ENCODE peak calls at places on chromosomes 7 and 10, in ten cellular contexts. P is keratinocyte, U is iPS DF 6.9, J is AG04450, G is SJCRH30, F is fibroblast of lung, C is heart right ventricle, M is lower lobe of right lung, S is tibial artery, Y is Karpas-422. D is an unnamed sample. For H3K27me3, the result is how much of the 10 kb centered on the place peaks cover.

GRCh38 chr7:117173001-117173400 is 149.9 kb downstream of the WNT2 start:
- DNase-seq in P (no peak), S (no peak), U (no peak), C (no peak), G (no peak), M (no peak), F (no peak), Y (no peak), J (no peak), D (no peak)

GRCh38 chr7:22697897-22698645 is 28.9 kb upstream of the IL6 start:
- DNase-seq in G (no peak), C (no peak), S (no peak), U (no peak), F (no peak), M (no peak), P (no peak), Y (no peak), J (no peak), D (no peak)

GRCh38 chr7:47460251-47460989 is 121.5 kb downstream of the TNS3 start:
- DNase-seq in J (no peak), G (no peak), S (peak), C (no peak), P (no peak), Y (no peak), M (no peak), F (no peak), U (no peak), D (no peak)

GRCh38 chr10:24463683-24464426 is 254.9 kb downstream of the KIAA1217 start:
- DNase-seq in J (peak), S (no peak), G (no peak), F (peak), Y (no peak), C (no peak), U (no peak), M (no peak), P (peak), D (no peak)

GRCh38 chr10:11255796-11256444 is 238.2 kb downstream of the CELF2 start:
- DNase-seq in F (no peak), J (no peak), C (peak), M (no peak), Y (peak), G (no peak), P (no peak), U (no peak), S (no peak), D (no peak)

GRCh38 chr7:24732646-24733413 is 24.4 kb downstream of the GSDME start:
- DNase-seq in M (no peak), S (peak), P (no peak), G (peak), C (no peak), Y (no peak), U (no peak), F (peak), J (peak), D (peak)

GRCh38 chr7:47307311-47307710 is 274.6 kb downstream of the TNS3 start:
- DNase-seq in P (no peak), Y (no peak), U (no peak), C (no peak), J (no peak), S (no peak), F (no peak), G (no peak), M (no peak), D (no peak)

GRCh38 chr10:1643161-1643910 is 94.0 kb downstream of the ADARB2 start:
- DNase-seq in F (no peak), Y (peak), J (no peak), G (peak), M (no peak), C (no peak), S (no peak), P (no peak), U (peak), D (no peak)

GRCh38 chr7:121301441-121302213 is 27.2 kb upstream of the WNT16 start:
- DNase-seq in S (no peak), J (no peak), Y (no peak), U (no peak), G (no peak), F (peak), M (no peak), P (no peak), C (no peak), D (no peak)

GRCh38 chr7:91424372-91424771 is 160.1 kb downstream of the FZD1 start:
- DNase-seq in J (no peak), C (no peak), U (no peak), G (peak), Y (peak), P (no peak), F (no peak), S (no peak), M (no peak), D (no peak)

GRCh38 chr10:22315455-22316285 is 518 bp upstream of the COMMD3 start:
- DNase-seq in S (no peak), G (peak), U (no peak), C (no peak), P (no peak), J (no peak), F (no peak), Y (peak), M (no peak), D (no peak)

GRCh38 chr10:13352519-13352918 is 4.4 kb upstream of the SEPHS1 start:
- DNase-seq in F (no peak), J (no peak), C (no peak), S (no peak), M (no peak), U (no peak), P (no peak), G (no peak), Y (peak), D (no peak)

GRCh38 chr7:69599211-69599878 is 1.1 kb downstream of the AUTS2 start:
- DNase-seq in Y (peak), G (peak), M (no peak), P (no peak), S (no peak), C (no peak), J (no peak), F (peak), U (no peak), D (no peak)

GRCh38 chr10:13882112-13882711 is 295.4 kb downstream of the PRPF18 start:
- DNase-seq in P (peak), G (peak), J (peak), Y (no peak), M (peak), F (peak), S (peak), C (peak), U (peak), D (peak)

GRCh38 chr10:24884316-24884715 is 68.1 kb downstream of the PRTFDC1 start:
- DNase-seq in Y (no peak), G (no peak), F (no peak), J (no peak), P (no peak), S (no peak), C (no peak), M (no peak), U (no peak), D (no peak)

GRCh38 chr10:72274213-72274729 is 547 bp downstream of the DDIT4 start:
- DNase-seq in P (no peak), F (no peak), G (peak), U (no peak), C (no peak), S (no peak), M (peak), J (no peak), Y (no peak), D (peak)

GRCh38 chr10:6944450-6944849 is 364.4 kb upstream of the PRKCQ start:
- DNase-seq in G (no peak), F (no peak), P (no peak), S (no peak), M (no peak), Y (no peak), U (no peak), J (no peak), C (no peak), D (no peak)

GRCh38 chr7:1533569-1534329 is 3.2 kb downstream of the MAFK start:
- DNase-seq in M (no peak), S (peak), J (peak), F (peak), Y (no peak), P (no peak), C (peak), G (peak), U (no peak), D (peak)

GRCh38 chr10:127405221-127405620 is 143.9 kb upstream of the NPS start:
- DNase-seq in C (no peak), Y (no peak), P (no peak), S (no peak), M (no peak), U (no peak), F (peak), J (peak), G (no peak), D (no peak)

GRCh38 chr10:93999401-93999851 is 5.7 kb downstream of the PLCE1 start:
- DNase-seq in Y (no peak), J (peak), U (no peak), F (peak), S (peak), P (no peak), G (peak), M (no peak), C (peak), D (peak)

GRCh38 chr10:79093658-79094411 is 25.1 kb downstream of the ZMIZ1 start:
- DNase-seq in J (no peak), P (no peak), M (peak), G (no peak), U (no peak), C (no peak), Y (peak), S (peak), F (peak), D (peak)

GRCh38 chr10:70602665-70603438 is at the start of gene PRF1:
- DNase-seq in Y (no peak), S (no peak), J (no peak), M (peak), P (no peak), G (no peak), U (no peak), C (no peak), F (no peak), D (no peak)

GRCh38 chr7:10257438-10257837 is 716.2 kb upstream of the PHF14 start:
- DNase-seq in C (no peak), F (no peak), G (peak), U (no peak), J (no peak), S (no peak), M (no peak), P (no peak), Y (no peak), D (no peak)

GRCh38 chr7:138024334-138024691 is 22.4 kb upstream of the CREB3L2 start:
- DNase-seq in P (no peak), M (no peak), U (no peak), F (no peak), J (no peak), S (no peak), Y (no peak), C (no peak), G (no peak), D (no peak)

GRCh38 chr7:32611700-32612099 is 116.4 kb downstream of the AVL9 start:
- DNase-seq in U (no peak), Y (no peak), G (no peak), P (no peak), F (peak), J (no peak), S (no peak), C (no peak), M (no peak), D (no peak)

GRCh38 chr10:114042895-114043531 is 653 bp upstream of the ADRB1 start:
- DNase-seq in S (no peak), C (peak), J (no peak), M (peak), Y (no peak), G (peak), F (peak), P (no peak), U (peak), D (peak)

GRCh38 chr7:46281071-46281470 is 360.0 kb upstream of the IGFBP3 start:
- DNase-seq in J (no peak), S (no peak), G (no peak), F (no peak), Y (no peak), P (no peak), U (no peak), M (no peak), C (no peak), D (no peak)

GRCh38 chr10:15254808-15255655 is 86.5 kb upstream of the NMT2 start:
- DNase-seq in G (no peak), M (no peak), S (no peak), C (peak), U (no peak), Y (peak), F (no peak), J (no peak), P (no peak), D (no peak)

GRCh38 chr7:105218215-105218614 is 170.5 kb downstream of the SRPK2 start:
- DNase-seq in J (no peak), F (no peak), P (peak), U (no peak), S (no peak), M (no peak), G (no peak), Y (no peak), C (no peak), D (no peak)

GRCh38 chr10:4826788-4827324 is 849 bp downstream of the AKR1E2 start:
- DNase-seq in Y (no peak), S (no peak), M (no peak), P (no peak), U (no peak), G (no peak), C (no peak), F (no peak), J (no peak), D (no peak)

GRCh38 chr10:113960617-113961260 is 82.9 kb upstream of the ADRB1 start:
- DNase-seq in Y (no peak), J (no peak), F (no peak), C (no peak), G (no peak), U (no peak), M (peak), P (no peak), S (no peak), D (no peak)

GRCh38 chr7:155693826-155694225 is 49.4 kb downstream of the RBM33 start:
- DNase-seq in M (no peak), J (no peak), Y (no peak), F (no peak), C (no peak), S (no peak), G (no peak), U (no peak), P (no peak), D (no peak)

GRCh38 chr7:40937879-40938278 is 765.0 kb downstream of the INHBA start:
- DNase-seq in F (no peak), J (no peak), G (no peak), C (no peak), P (no peak), S (no peak), Y (no peak), M (no peak), U (no peak), D (no peak)

GRCh38 chr10:117541405-117541908 is 1.1 kb upstream of the EMX2 start:
- DNase-seq in G (peak), C (no peak), F (no peak), Y (no peak), U (no peak), S (peak), M (no peak), P (peak), J (no peak), D (no peak)
- H3K4me3 ChIP-seq in G (peak), C (peak), F (no peak), Y (no peak), U (no peak), S (peak), M (no peak), P (peak), J (no peak), D (no peak)

DNA sequence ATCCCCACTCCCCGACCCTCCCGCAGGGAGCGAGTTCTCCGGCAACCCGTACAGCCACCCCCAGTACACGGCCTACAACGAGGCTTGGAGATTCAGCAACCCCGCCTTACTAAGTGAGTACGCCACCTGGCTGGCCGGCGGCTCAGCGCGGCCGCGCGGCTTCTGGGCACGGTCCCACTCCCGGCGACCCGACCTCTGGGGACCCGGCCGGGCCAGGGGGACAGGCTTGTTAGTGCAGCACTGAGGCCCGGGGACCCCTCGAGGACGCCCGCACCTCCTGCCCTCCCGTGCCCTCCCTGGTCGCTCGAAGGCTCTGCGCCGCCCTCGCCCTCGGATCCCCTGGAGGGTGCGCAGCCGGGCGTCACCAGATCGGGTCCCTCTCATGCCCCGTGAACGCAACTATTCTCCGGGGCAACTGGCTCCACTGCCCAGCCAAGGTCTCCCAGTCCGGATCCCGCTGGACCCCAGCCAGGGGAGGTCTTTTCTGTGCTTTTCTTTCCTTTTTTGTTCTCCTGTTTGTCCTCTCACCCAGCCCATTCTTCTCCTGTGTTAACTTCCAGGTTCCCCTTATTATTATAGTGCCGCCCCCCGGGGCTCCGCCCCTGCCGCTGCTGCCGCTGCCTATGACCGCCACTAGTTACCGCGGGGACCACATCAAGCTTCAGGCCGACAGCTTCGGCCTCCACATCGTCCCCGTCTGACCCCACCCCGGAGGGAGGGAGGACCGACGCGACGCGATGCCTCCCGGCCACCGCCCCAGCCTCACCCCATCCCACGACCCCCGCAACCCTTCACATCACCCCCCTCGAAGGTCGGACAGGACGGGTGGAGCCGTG is 81.8 kb downstream of the PAX2 start:
- DNase-seq in S (no peak), U (no peak), Y (peak), F (no peak), G (no peak), J (no peak), M (no peak), C (no peak), P (no peak), D (no peak)
- H3K27me3 ChIP-seq in S (half or more), U (half or more), Y (under half), F (half or more), G (under half), J (half or more), M (half or more), C (half or more), P (half or more), D (half or more)

GRCh38 chr7:157690058-157690832 is 353.4 kb downstream of the DNAJB6 start:
- DNase-seq in C (no peak), S (peak), Y (no peak), M (no peak), G (peak), J (no peak), U (no peak), P (no peak), F (no peak), D (peak)

GRCh38 chr7:157690833-157691382 is 354.1 kb downstream of the DNAJB6 start:
- DNase-seq in G (peak), Y (no peak), U (no peak), C (peak), P (no peak), M (no peak), S (peak), F (peak), J (no peak), D (peak)

GRCh38 chr7:157693071-157693520 is 356.3 kb downstream of the DNAJB6 start:
- DNase-seq in P (no peak), M (no peak), Y (no peak), F (no peak), G (no peak), U (no peak), S (peak), J (no peak), C (no peak), D (peak)

GRCh38 chr7:157692156-157693011 is 355.6 kb downstream of the DNAJB6 start:
- DNase-seq in S (peak), J (no peak), G (no peak), Y (no peak), U (no peak), F (no peak), C (no peak), M (no peak), P (no peak), D (peak)

DNA sequence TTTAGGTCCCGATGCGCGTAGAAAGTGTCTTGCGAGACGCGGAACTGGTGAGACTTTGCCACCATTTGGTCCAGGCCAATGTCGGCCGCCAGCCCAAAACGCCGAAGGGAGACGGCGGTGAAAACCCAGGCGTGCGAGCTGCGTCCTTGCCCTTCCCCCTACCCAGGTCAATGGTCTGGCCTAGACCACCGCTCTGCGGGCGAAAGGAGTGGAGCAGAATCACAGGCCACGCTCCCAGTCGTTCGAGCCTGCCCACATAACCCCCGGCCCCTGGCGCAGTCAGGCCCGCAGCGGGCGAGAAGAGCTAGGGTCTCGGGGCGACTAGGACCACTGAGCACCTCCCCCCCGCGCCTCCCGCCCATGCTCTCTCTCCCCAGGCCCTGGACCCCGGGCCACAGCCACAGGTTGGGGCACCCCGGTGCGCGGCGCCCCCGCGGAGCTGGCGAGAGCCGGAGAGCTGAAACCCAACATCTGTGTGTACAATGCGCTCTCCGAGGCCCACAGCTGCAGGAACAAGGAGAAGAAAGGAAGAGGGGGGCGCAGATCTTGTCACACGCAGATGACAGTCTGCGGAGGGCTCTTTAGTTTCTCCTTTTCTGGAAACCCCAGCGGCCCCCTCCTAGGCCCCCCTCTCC is 354.8 kb downstream of the DNAJB6 start:
- DNase-seq in F (no peak), C (no peak), S (peak), G (no peak), U (no peak), P (no peak), J (no peak), M (no peak), Y (no peak), D (peak)
- H3K4me3 ChIP-seq in F (no peak), C (peak), S (peak), G (peak), U (no peak), P (no peak), J (no peak), M (peak), Y (no peak), D (peak)

GRCh38 chr7:28714452-28715120 is 243.5 kb downstream of the TRIL start:
- DNase-seq in P (no peak), J (no peak), Y (no peak), C (no peak), S (no peak), M (no peak), G (no peak), U (no peak), F (no peak), D (no peak)
- H3K27me3 ChIP-seq in P (under half), J (under half), Y (under half), C (under half), S (under half), M (under half), G (under half), U (under half), F (under half), D (under half)

DNA sequence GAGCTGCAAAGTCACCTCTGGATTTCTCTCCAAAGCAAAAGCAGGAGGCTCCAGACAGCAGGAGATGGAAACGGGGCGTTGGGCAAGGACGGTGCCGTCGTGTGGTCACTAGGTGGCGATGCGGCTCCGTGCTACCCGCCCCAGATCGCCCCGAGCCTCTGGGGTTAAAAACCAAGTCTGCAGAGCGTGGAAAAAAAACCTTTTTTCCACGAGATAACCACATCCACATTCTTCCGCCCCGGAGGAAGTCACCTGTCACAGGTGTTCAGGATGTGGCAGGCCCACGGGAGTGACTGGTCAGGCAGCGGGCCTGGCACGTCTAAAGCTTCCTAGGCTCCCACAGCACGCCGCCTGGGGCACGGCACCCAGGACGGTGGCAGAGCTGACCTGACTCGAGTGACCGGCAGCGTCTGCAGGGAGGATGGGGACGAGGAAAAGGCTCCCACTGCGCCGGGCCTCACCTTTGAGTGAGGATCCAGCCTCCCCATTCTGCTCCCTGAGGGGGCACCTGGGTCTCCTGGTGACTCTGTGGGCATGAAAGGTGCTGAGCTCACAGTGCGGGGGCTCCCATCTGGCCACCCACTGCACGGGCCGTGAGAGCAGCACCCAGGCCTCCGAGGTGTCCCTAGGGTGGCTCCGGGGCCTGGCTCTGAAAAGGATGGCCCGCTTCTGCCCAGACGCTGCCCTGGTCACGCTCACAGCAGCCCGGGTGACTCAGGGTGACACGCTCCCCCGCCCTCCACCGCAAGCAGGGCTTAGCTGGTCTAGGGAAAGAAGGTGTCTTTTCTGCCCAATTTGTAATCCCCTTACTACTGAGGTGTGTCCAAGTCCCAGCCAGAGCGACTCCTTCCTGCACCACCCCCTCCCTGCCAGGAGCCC is 71.3 kb upstream of the TNRC18 start:
- DNase-seq in Y (peak), F (peak), U (no peak), S (peak), G (peak), P (no peak), M (peak), C (peak), J (no peak), D (peak)
- H3K4me3 ChIP-seq in Y (peak), F (no peak), U (no peak), S (peak), G (no peak), P (peak), M (peak), C (peak), J (no peak), D (no peak)

GRCh38 chr7:73718905-73719805 is at the start of gene STX1A:
- DNase-seq in C (no peak), Y (peak), P (no peak), F (peak), G (peak), S (no peak), U (no peak), J (no peak), M (peak), D (peak)
- H3K27me3 ChIP-seq in C (under half), Y (under half), P (under half), F (under half), G (under half), S (under half), U (under half), J (under half), M (under half), D (under half)

D was measured in left lung.